ENCODE peak calls at places on chromosomes 13 and 19, in ten cellular contexts. V, I, D, Y, W, H, N, O, Q and A are unnamed samples. For H3K4me1, the result is how much of the 10 kb centered on the place peaks cover.

GRCh38 chr19:13621413-13621812 is 115.1 kb upstream of the CACNA1A start:
- DNase-seq in V (no peak), I (no peak), D (no peak), Y (no peak), W (no peak), H (peak), N (peak), O (no peak), Q (no peak), A (peak)

GRCh38 chr19:16319466-16319865 is 5.2 kb upstream of the KLF2 start:
- DNase-seq in V (no peak), I (no peak), D (no peak), Y (no peak), W (no peak), H (peak), N (no peak), O (no peak), Q (no peak), A (no peak)

GRCh38 chr13:110880627-110881026 is 34.2 kb downstream of the ANKRD10 start:
- DNase-seq in V (no peak), I (no peak), D (no peak), Y (no peak), W (no peak), H (no peak), N (no peak), O (no peak), Q (no peak), A (no peak)

GRCh38 chr19:28023064-28023463 is 1189.9 kb downstream of the UQCRFS1 start:
- DNase-seq in V (no peak), I (no peak), D (no peak), Y (no peak), W (no peak), H (no peak), N (no peak), O (no peak), Q (peak), A (no peak)

GRCh38 chr13:45142440-45143345 is 22.4 kb downstream of the GTF2F2 start:
- DNase-seq in V (no peak), I (no peak), D (no peak), Y (no peak), W (no peak), H (peak), N (no peak), O (no peak), Q (peak), A (no peak)

GRCh38 chr19:16180611-16181010 is 4.6 kb upstream of the FAM32A start:
- DNase-seq in V (no peak), I (no peak), D (no peak), Y (no peak), W (no peak), H (peak), N (no peak), O (no peak), Q (peak), A (no peak)

GRCh38 chr13:62687727-62688126 is 1272.1 kb upstream of the PCDH20 start:
- DNase-seq in V (no peak), I (no peak), D (no peak), Y (no peak), W (no peak), H (no peak), N (no peak), O (no peak), Q (no peak), A (no peak)

GRCh38 chr19:3348042-3348441 is 18.3 kb upstream of the NFIC start:
- DNase-seq in V (no peak), I (no peak), D (no peak), Y (no peak), W (no peak), H (no peak), N (no peak), O (peak), Q (no peak), A (no peak)

GRCh38 chr13:45060062-45060461 is 60.2 kb upstream of the GTF2F2 start:
- DNase-seq in V (no peak), I (no peak), D (no peak), Y (no peak), W (no peak), H (no peak), N (no peak), O (no peak), Q (no peak), A (no peak)

GRCh38 chr13:77584111-77584510 is 48.6 kb downstream of the SCEL start:
- DNase-seq in V (no peak), I (no peak), D (no peak), Y (no peak), W (no peak), H (no peak), N (no peak), O (no peak), Q (no peak), A (no peak)

GRCh38 chr19:19039901-19040300 is 6.5 kb downstream of the ARMC6 start:
- DNase-seq in V (no peak), I (no peak), D (no peak), Y (no peak), W (no peak), H (no peak), N (no peak), O (no peak), Q (no peak), A (no peak)

GRCh38 chr19:6279620-6279930 is 200 bp downstream of the MLLT1 start:
- DNase-seq in V (no peak), I (no peak), D (no peak), Y (no peak), W (no peak), H (peak), N (no peak), O (no peak), Q (no peak), A (no peak)

GRCh38 chr13:112118451-112119064 is 51.6 kb downstream of the SOX1 start:
- DNase-seq in V (no peak), I (no peak), D (no peak), Y (no peak), W (no peak), H (no peak), N (no peak), O (no peak), Q (no peak), A (no peak)

GRCh38 chr13:79196366-79196765 is 209.7 kb downstream of the RBM26 start:
- DNase-seq in V (no peak), I (no peak), D (no peak), Y (no peak), W (no peak), H (no peak), N (no peak), O (no peak), Q (no peak), A (no peak)

GRCh38 chr13:79190932-79191331 is 215.1 kb downstream of the RBM26 start:
- DNase-seq in V (no peak), I (no peak), D (no peak), Y (no peak), W (no peak), H (no peak), N (no peak), O (no peak), Q (no peak), A (no peak)

GRCh38 chr13:79194272-79194671 is 211.8 kb downstream of the RBM26 start:
- DNase-seq in V (peak), I (no peak), D (no peak), Y (no peak), W (no peak), H (no peak), N (no peak), O (no peak), Q (no peak), A (no peak)

GRCh38 chr13:79197933-79198332 is 208.1 kb downstream of the RBM26 start:
- DNase-seq in V (no peak), I (no peak), D (no peak), Y (no peak), W (no peak), H (no peak), N (no peak), O (no peak), Q (no peak), A (no peak)

DNA sequence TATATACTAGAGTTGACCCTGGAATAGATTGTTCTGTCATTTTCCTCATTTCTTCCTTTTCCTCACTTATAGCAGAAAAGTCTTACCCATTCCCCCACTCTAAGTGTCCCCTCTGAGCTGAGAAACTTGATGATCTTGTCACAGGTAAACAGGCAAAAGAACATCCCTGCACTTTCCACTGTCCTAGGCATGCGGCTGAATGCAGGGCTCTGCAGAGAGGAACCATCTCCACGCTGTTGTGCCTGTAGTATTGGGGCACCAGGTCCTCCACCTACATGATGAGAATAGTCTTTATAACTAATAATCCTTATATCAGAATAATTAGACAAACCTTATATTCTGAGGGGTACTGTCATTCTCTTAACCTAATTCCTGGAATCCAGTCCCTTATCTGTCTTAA is 211.3 kb downstream of the RBM26 start:
- DNase-seq in V (no peak), I (no peak), D (no peak), Y (no peak), W (no peak), H (no peak), N (no peak), O (no peak), Q (no peak), A (no peak)
- H3K4me1 ChIP-seq in V (under half), I (under half), D (under half), Y (under half), W (under half), H (under half), N (under half), O (under half), Q (under half), A (under half)

DNA sequence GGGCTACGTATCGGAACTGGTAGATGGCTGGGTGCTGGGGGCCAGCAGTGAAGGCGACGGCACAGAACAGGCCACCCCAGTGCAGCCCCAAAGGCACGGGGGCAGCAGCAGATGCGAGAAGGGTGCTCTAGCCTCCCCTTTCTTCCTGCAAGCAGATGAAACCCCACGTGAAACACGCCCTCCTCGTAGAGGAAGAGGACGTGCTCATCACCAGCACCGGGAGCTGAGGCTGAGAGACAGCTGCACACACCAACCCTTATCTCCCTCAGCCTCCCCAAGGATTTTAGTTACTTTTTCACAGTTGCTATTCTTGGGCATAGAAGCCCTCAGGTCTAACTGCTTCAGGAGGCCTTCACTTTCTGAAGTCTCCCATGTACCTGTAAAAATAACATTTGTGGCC is 11.9 kb downstream of the ZNF787 start:
- DNase-seq in V (no peak), I (no peak), D (no peak), Y (no peak), W (no peak), H (no peak), N (no peak), O (no peak), Q (no peak), A (no peak)
- H3K4me3 ChIP-seq in V (no peak), I (no peak), D (no peak), Y (no peak), W (no peak), H (no peak), N (peak), O (no peak), Q (no peak), A (no peak)

GRCh38 chr13:36801035-36801434 is 18.0 kb upstream of the RFXAP start:
- DNase-seq in V (no peak), I (no peak), D (no peak), Y (no peak), W (no peak), H (no peak), N (no peak), O (no peak), Q (no peak), A (no peak)

GRCh38 chr13:36807616-36808015 is 11.4 kb upstream of the RFXAP start:
- DNase-seq in V (no peak), I (no peak), D (no peak), Y (no peak), W (no peak), H (no peak), N (no peak), O (no peak), Q (peak), A (no peak)

GRCh38 chr13:36804588-36804987 is 14.4 kb upstream of the RFXAP start:
- DNase-seq in V (no peak), I (no peak), D (no peak), Y (no peak), W (no peak), H (no peak), N (no peak), O (no peak), Q (no peak), A (no peak)

GRCh38 chr13:36806102-36806501 is 12.9 kb upstream of the RFXAP start:
- DNase-seq in V (no peak), I (no peak), D (no peak), Y (no peak), W (no peak), H (no peak), N (no peak), O (no peak), Q (no peak), A (no peak)
- H3K27ac ChIP-seq in V (no peak), I (no peak), D (no peak), Y (no peak), W (no peak), H (no peak), N (no peak), O (no peak), Q (no peak), A (no peak)

GRCh38 chr13:99326012-99326411 is 18.8 kb upstream of the GPR183 start:
- DNase-seq in V (no peak), I (no peak), D (no peak), Y (no peak), W (no peak), H (no peak), N (no peak), O (no peak), Q (no peak), A (no peak)

GRCh38 chr13:99320693-99321481 is 13.7 kb upstream of the GPR183 start:
- DNase-seq in V (no peak), I (no peak), D (no peak), Y (no peak), W (no peak), H (peak), N (no peak), O (no peak), Q (no peak), A (no peak)

GRCh38 chr13:99322297-99323103 is 15.3 kb upstream of the GPR183 start:
- DNase-seq in V (no peak), I (no peak), D (no peak), Y (no peak), W (no peak), H (peak), N (no peak), O (no peak), Q (no peak), A (no peak)

GRCh38 chr13:99321709-99322108 is 14.5 kb upstream of the GPR183 start:
- DNase-seq in V (no peak), I (no peak), D (no peak), Y (no peak), W (no peak), H (no peak), N (no peak), O (no peak), Q (no peak), A (no peak)

GRCh38 chr13:99323488-99323887 is 16.3 kb upstream of the GPR183 start:
- DNase-seq in V (no peak), I (no peak), D (no peak), Y (no peak), W (no peak), H (peak), N (no peak), O (no peak), Q (no peak), A (no peak)
- H3K4me1 ChIP-seq in V (under half), I (under half), D (under half), Y (under half), W (under half), H (under half), N (under half), O (under half), Q (under half), A (under half)

DNA sequence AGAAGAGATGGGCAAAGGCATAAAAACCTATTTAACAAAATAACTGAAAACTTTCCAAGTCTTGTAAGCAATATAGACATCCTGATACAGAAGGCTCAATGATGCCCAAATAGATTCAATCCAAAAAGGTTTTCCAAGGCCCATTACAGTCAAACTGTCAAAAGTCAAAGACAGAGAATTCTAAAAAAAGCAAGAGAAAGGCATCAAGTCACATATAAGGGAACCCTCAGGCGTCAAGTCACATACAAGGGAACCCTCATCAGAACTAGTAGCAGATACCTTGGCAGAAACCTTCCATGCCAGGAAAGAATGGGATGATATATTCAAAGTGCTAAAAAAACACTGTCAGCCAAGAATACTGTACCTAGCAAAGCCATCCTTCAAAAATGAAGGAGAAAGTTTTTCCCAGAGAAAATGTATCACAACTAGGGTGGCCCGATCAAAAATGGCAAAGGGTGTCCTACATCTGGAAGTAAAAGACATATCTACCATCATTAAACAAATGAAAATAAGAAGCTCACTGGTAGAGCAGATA is 21.2 kb downstream of the ZNF829 start:
- DNase-seq in V (no peak), I (no peak), D (no peak), Y (no peak), W (no peak), H (no peak), N (no peak), O (no peak), Q (no peak), A (no peak)
- H3K4me3 ChIP-seq in V (no peak), I (no peak), D (no peak), Y (no peak), W (no peak), H (no peak), N (no peak), O (no peak), Q (no peak), A (no peak)